ENCODE peak calls at places on chromosomes 4 and X, in seven cellular contexts. B is posterior cingulate gyrus; U is HFFc6; T is MCF 10A; Z is WERI-Rb-1; L is naive thymus-derived CD8-positive, alpha-beta T cell; E is mesothelial cell of epicardium. I is an unnamed sample.
A peak's percentile ranks its signal among the peaks of the same experiment; 100 is the strongest.

GRCh38 chr4:184298255-184298654 is 80.6 kb upstream of the ENPP6 start:
- DNase-seq in B (no peak), U (no peak), T (no peak), Z (no peak), L (no peak), E (no peak), I (no peak)

GRCh38 chrX:2230457-2230856 is 270.3 kb downstream of the DHRSX start:
- DNase-seq in B (no peak), U (no peak), T (no peak), Z (no peak), L (no peak), E (no peak), I (no peak)

GRCh38 chr4:138632856-138633255 is 382.7 kb upstream of the NOCT start:
- DNase-seq in B (no peak), U (no peak), T (no peak), Z (no peak), L (no peak), E (no peak), I (no peak)

GRCh38 chr4:168551945-168552695 is 55.3 kb downstream of the PALLD start:
- DNase-seq in B (no peak), U (no peak), T (peak; percentile 43), Z (no peak), L (no peak), E (no peak), I (no peak)

GRCh38 chr4:6724461-6725111 is 8.6 kb downstream of the BLOC1S4 start:
- DNase-seq in B (no peak), U (peak; percentile 37), T (no peak), Z (no peak), L (no peak), E (no peak), I (no peak)

GRCh38 chr4:41427306-41427882 is 110.6 kb upstream of the LIMCH1 start:
- DNase-seq in B (no peak), U (no peak), T (no peak), Z (no peak), L (no peak), E (no peak), I (no peak)

GRCh38 chr4:175369087-175369486 is 443.0 kb downstream of the GPM6A start:
- DNase-seq in B (no peak), U (peak; percentile 63), T (no peak), Z (no peak), L (no peak), E (no peak), I (no peak)

GRCh38 chr4:3266076-3266475 is 17.1 kb downstream of the MSANTD1 start:
- DNase-seq in B (peak; percentile 55), U (no peak), T (no peak), Z (no peak), L (no peak), E (no peak), I (no peak)

GRCh38 chr4:112765317-112765989 is 128.5 kb downstream of the LARP7 start:
- DNase-seq in B (no peak), U (peak; percentile 3), T (peak; percentile 11), Z (no peak), L (no peak), E (no peak), I (no peak)

GRCh38 chrX:141341341-141341740 is 99.0 kb upstream of the SPANXC start:
- DNase-seq in B (no peak), U (peak; percentile 65), T (peak; percentile 61), Z (no peak), L (no peak), E (no peak), I (no peak)

GRCh38 chrX:18368402-18368801 is 13.9 kb upstream of the SCML2 start:
- DNase-seq in B (no peak), U (no peak), T (no peak), Z (no peak), L (no peak), E (no peak), I (no peak)

I was measured in pancreas.